ENCODE peak calls at places on chromosomes 12 and 14, in four cellular contexts. U is AG04449, D is brain microvascular endothelial cell, W is RWPE2. S is an unnamed sample.
A peak's percentile ranks its signal among the peaks of the same experiment; 100 is the strongest.

GRCh38 chr12:108720757-108721514 is 10.4 kb downstream of the CORO1C start:
- DNase-seq in D (peak; percentile 57), U (no peak), W (no peak), S (no peak)

GRCh38 chr14:31827325-31827724 is 249.8 kb upstream of the ARHGAP5 start:
- DNase-seq in U (no peak), D (no peak), W (no peak), S (no peak)

GRCh38 chr12:124909831-124910560 is 4.5 kb downstream of the UBC start:
- DNase-seq in U (no peak), W (no peak), D (no peak), S (no peak)

GRCh38 chr14:30191639-30192279 is 264.1 kb upstream of the PRKD1 start:
- DNase-seq in U (no peak), D (no peak), W (no peak), S (no peak)

GRCh38 chr14:23056956-23057756 is at the start of gene CDH24:
- DNase-seq in U (no peak), W (peak; percentile 89), D (no peak), S (no peak)

GRCh38 chr14:92598549-92598905 is 84.9 kb downstream of the RIN3 start:
- DNase-seq in D (no peak), U (no peak), W (no peak), S (no peak)

GRCh38 chr12:6322352-6322751 is 11.9 kb downstream of the PLEKHG6 start:
- DNase-seq in D (no peak), U (no peak), W (no peak), S (no peak)

GRCh38 chr12:124700810-124701594 is 133.6 kb upstream of the NCOR2 start:
- DNase-seq in D (no peak), U (no peak), W (no peak), S (no peak)

GRCh38 chr12:93908846-93909592 is 231.8 kb downstream of the CRADD start:
- DNase-seq in W (no peak), D (peak; percentile 16), U (no peak), S (no peak)

GRCh38 chr12:26018926-26019325 is 60.4 kb downstream of the RASSF8 start:
- DNase-seq in U (no peak), W (no peak), D (no peak), S (no peak)

GRCh38 chr14:104551851-104552737 is 27.5 kb upstream of the C14orf180 start:
- DNase-seq in D (no peak), U (no peak), W (peak; percentile 66), S (no peak)

DNA sequence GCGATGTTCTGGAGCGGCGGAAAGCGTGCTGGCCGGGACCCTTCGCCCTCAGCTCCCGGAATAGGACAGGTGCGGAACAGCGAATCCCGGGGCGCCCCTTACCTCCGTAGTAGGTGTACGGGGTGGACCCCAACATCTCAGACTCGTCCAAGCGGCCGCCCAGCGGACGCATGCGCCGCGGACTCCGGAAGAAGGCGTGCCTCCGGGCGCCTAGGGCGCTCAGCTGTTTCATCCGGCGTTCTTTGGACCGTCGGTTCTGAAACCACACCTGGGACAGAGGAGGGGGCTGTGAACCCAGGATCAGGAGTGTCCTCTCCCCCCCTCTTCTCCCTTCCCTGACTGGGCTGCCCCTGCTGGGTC is 4.5 kb downstream of the LHX5 start:
- DNase-seq in W (no peak), D (no peak), U (no peak), S (no peak)
- H3K4me3 ChIP-seq in W (peak overlapping the region; percentile 31), D (peak overlapping the region; percentile 22), U (peak overlapping the region; percentile 25), S (peak overlapping the region; percentile 38)

GRCh38 chr14:68495101-68495637 is 297.7 kb downstream of the ZFP36L1 start:
- DNase-seq in D (no peak), W (peak; percentile 80), U (no peak), S (no peak)
- H3K4me3 ChIP-seq in D (no peak overlapping the region), W (no peak overlapping the region), U (no peak overlapping the region), S (no peak overlapping the region)

GRCh38 chr12:14261096-14261495 is 104.4 kb upstream of the ATF7IP start:
- DNase-seq in U (no peak), W (no peak), D (no peak), S (no peak)

GRCh38 chr12:14261861-14262260 is 103.6 kb upstream of the ATF7IP start:
- DNase-seq in D (no peak), W (no peak), U (no peak), S (no peak)

GRCh38 chr12:14258468-14258947 is 107.0 kb upstream of the ATF7IP start:
- DNase-seq in W (no peak), U (no peak), D (no peak), S (no peak)

GRCh38 chr12:14259481-14260010 is 105.9 kb upstream of the ATF7IP start:
- DNase-seq in U (no peak), D (no peak), W (no peak), S (no peak)

DNA sequence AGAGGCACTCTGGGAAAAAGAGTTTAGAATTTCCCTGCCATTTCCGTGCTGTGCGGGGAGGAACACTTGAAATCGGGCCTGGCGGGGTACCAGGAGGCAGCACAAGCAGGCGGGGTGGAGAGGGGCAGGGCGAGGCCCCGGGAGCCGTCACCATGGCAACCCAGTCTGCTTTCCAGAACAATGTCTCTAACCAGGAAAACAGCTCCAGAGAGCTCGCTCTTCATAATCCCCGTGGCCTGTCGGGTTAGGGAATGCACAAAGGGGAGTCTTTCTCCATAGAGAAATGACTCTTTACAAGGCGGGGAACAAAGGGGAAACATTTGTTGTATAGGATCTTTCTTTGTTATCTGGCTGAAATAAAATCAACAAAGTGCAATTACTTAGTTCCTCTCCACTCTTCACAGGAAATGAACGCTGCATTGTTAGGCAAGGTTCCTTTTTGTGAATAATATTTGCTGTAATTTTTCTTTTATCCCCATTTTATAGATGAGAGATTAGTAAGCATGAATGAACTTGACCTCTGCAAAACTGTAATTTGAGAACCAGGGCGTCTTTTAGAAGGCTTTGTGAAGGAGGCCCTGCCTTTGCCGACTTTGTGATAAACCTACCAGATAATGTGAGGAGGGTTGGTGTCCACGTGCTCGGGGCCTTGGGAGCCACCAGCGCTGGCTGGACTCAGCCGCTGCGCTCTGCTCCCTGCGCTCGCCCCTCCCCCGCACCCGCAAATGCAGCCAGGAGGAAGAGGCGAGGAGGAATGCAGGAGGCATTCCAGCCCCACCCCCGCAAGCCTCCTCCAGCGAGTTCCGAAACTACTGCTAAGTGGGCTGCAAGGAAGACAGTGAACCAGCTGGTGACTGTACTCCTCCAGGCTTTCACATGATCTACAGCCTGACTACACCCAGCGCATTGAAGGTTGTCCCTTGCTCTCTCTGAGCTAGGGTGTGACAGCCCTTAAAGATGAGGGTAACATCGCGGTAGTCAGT is 105.2 kb upstream of the ATF7IP start:
- DNase-seq in W (peak; percentile 78), U (peak; percentile 78), D (peak; percentile 95), S (peak; percentile 84)
- H3K4me3 ChIP-seq in W (no peak overlapping the region), U (peak overlapping the region; percentile 10), D (no peak overlapping the region), S (no peak overlapping the region)

GRCh38 chr12:126086242-126086641 is 1021.0 kb downstream of the AACS start:
- DNase-seq in U (no peak), W (no peak), D (no peak), S (no peak)
- H3K4me3 ChIP-seq in U (no peak overlapping the region), W (no peak overlapping the region), D (no peak overlapping the region), S (no peak overlapping the region)

GRCh38 chr12:85575115-85576096 is 260.8 kb downstream of the RASSF9 start:
- DNase-seq in D (peak; percentile 77), U (no peak), W (no peak), S (peak; percentile 20)

DNA sequence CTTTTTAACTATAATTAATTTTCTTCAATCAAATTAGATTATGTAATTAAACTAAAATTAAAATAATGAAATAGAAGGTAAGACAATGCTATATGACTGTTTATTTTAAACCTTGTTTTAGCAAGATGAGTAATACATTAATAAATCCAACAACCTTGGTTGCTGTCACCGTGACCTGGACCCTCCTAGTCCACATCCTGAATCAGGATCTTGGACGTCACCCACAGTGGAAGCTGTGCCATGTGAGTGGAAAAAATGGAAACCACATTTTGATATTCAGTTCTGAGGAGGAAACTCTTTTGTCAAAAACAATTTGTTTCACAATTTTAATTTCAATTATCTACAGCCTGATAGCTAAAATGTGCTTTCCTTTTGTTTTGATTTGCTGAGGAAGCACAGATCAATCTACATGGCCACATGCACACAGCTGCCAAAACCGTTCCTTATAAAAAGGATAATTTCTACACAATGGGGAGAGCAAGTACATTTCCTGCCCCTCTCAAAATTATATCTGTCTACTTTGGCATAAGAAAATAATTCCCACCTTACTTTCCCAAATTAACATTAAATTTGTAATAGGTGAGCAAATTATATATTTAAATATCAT is 255.5 kb downstream of the RASSF9 start:
- DNase-seq in U (no peak), W (no peak), D (no peak), S (no peak)
- H3K4me3 ChIP-seq in U (no peak overlapping the region), W (no peak overlapping the region), D (no peak overlapping the region), S (no peak overlapping the region)

DNA sequence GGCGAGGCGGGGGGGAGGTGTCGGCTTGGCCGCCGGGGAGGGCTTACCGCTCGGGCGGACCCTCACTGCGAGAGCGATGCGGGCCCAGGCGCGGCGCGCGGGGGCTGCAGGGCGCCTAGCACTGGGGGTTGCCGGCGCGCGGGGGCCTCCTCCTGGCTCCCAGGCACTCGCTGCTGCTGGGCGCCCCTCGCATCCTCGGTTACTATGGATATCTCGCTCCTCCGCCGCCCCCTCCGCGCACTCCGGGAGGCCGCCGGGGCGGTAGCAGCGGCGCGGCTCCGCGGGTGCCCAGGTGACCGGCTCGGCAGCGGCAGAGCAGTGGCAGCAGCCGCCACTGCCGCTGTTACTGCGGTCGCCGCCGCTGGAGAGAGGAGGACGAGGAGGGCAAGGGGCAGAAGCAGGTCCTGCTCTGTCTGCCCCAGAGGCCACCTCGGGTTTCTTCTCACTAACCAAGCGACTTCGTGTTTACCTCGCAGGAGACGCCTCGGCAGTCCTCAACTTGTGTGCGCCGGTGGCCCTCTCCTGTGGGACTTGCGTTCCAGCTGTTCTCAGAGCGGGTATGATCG is 250.1 kb downstream of the APAF1 start:
- DNase-seq in W (no peak), D (no peak), U (no peak), S (no peak)
- H3K4me3 ChIP-seq in W (no peak overlapping the region), D (no peak overlapping the region), U (no peak overlapping the region), S (no peak overlapping the region)

S was measured in AG09309.